ENCODE peak calls at places on chromosomes 11 and 22, in six cellular contexts. T is colonic mucosa, H is GM23248, I is cardiac muscle cell, K is spleen, Y is body of pancreas. Q is an unnamed sample.
A peak's percentile ranks its signal among the peaks of the same experiment; 100 is the strongest.

GRCh38 chr11:78926633-78927347 is 352.1 kb upstream of the NARS2 start:
- DNase-seq in K (no peak), T (no peak), I (no peak), H (peak; percentile 26), Y (no peak), Q (no peak)

GRCh38 chr11:66881436-66881835 is 24.6 kb downstream of the LRFN4 start:
- DNase-seq in I (no peak), Y (no peak), K (no peak), T (no peak), H (no peak), Q (no peak)

GRCh38 chr11:93845181-93846092 is 5.0 kb downstream of the VSTM5 start:
- DNase-seq in T (no peak), H (peak; percentile 20), Y (no peak), K (no peak), I (no peak), Q (no peak)

GRCh38 chr11:87180743-87181142 is 143.0 kb downstream of the TMEM135 start:
- DNase-seq in T (no peak), I (peak; percentile 73), H (peak; percentile 73), Y (no peak), K (no peak), Q (no peak)

GRCh38 chr11:107769189-107769588 is 57.3 kb upstream of the SLN start:
- DNase-seq in I (peak; percentile 39), T (no peak), K (no peak), Y (no peak), H (peak; percentile 85), Q (no peak)

GRCh38 chr11:26028294-26028954 is 303.5 kb upstream of the ANO3 start:
- DNase-seq in I (no peak), T (no peak), K (no peak), H (peak; percentile 57), Y (no peak), Q (no peak)

GRCh38 chr11:65213322-65214211 is 31.8 kb downstream of the CAPN1 start:
- DNase-seq in Y (no peak), H (no peak), K (peak; percentile 87), T (no peak), I (no peak), Q (no peak)

GRCh38 chr11:102293873-102294601 is 23.2 kb upstream of the BIRC3 start:
- DNase-seq in H (peak; percentile 79), I (peak; percentile 70), K (no peak), T (no peak), Y (no peak), Q (no peak)

GRCh38 chr11:128669491-128669890 is 24.4 kb upstream of the FLI1 start:
- DNase-seq in T (no peak), K (no peak), I (peak; percentile 80), Y (no peak), H (peak; percentile 82), Q (no peak)

GRCh38 chr11:2685051-2685450 is 14.7 kb downstream of the KCNQ1OT1 start:
- DNase-seq in I (no peak), H (no peak), Y (peak; percentile 2), K (peak; percentile 27), T (no peak), Q (no peak)

GRCh38 chr11:66119348-66120133 is 49.5 kb downstream of the PACS1 start:
- DNase-seq in Y (peak; percentile 50), K (no peak), I (peak; percentile 92), H (peak; percentile 80), T (no peak), Q (no peak)

GRCh38 chr11:46265764-46266163 is 11.7 kb upstream of the CREB3L1 start:
- DNase-seq in I (no peak), Y (no peak), K (peak; percentile 33), T (peak; percentile 58), H (no peak), Q (no peak)

GRCh38 chr22:20863356-20863755 is 4.5 kb downstream of the SNAP29 start:
- DNase-seq in T (no peak), H (no peak), I (no peak), Y (no peak), K (no peak), Q (no peak)

GRCh38 chr11:105046898-105047579 is 1.9 kb upstream of the CARD16 start:
- DNase-seq in K (no peak), H (peak; percentile 96), T (peak; percentile 46), Y (no peak), I (peak; percentile 87), Q (no peak)

GRCh38 chr11:12474871-12475270 is 97.5 kb downstream of the PARVA start:
- DNase-seq in T (no peak), K (no peak), Y (no peak), I (no peak), H (no peak), Q (no peak)

GRCh38 chr11:35483131-35483800 is 42.1 kb downstream of the PAMR1 start:
- DNase-seq in H (peak; percentile 76), Y (no peak), T (no peak), I (peak; percentile 25), K (no peak), Q (no peak)

GRCh38 chr11:1297011-1297575 is 12.3 kb downstream of the TOLLIP start:
- DNase-seq in H (no peak), T (no peak), I (no peak), Y (peak; percentile 48), K (peak; percentile 64), Q (peak; percentile 3)

GRCh38 chr11:125923012-125923579 is 18.8 kb downstream of the DDX25 start:
- DNase-seq in Y (peak; percentile 71), H (peak; percentile 82), I (peak; percentile 80), K (no peak), T (peak; percentile 78), Q (peak; percentile 80)

GRCh38 chr22:49856343-49856742 is 2.7 kb downstream of the ZBED4 start:
- DNase-seq in H (no peak), K (no peak), T (no peak), Y (peak; percentile 44), I (no peak), Q (no peak)

GRCh38 chr22:41123151-41123550 is 30.8 kb downstream of the EP300 start:
- DNase-seq in K (no peak), H (no peak), T (no peak), Y (no peak), I (peak; percentile 27), Q (no peak)

GRCh38 chr11:128207861-128208321 is 379.5 kb downstream of the ETS1 start:
- DNase-seq in H (peak; percentile 85), Y (no peak), T (no peak), I (peak; percentile 99), K (no peak), Q (no peak)

GRCh38 chr11:18383388-18384156 is 10.8 kb upstream of the LDHA start:
- DNase-seq in K (peak; percentile 87), I (peak; percentile 89), H (peak; percentile 100), T (peak; percentile 90), Y (peak; percentile 69), Q (no peak)

GRCh38 chr11:121293276-121293569 is 652 bp downstream of the SC5D start:
- DNase-seq in K (no peak), I (peak; percentile 51), T (no peak), Y (no peak), H (peak; percentile 67), Q (no peak)

GRCh38 chr11:100578966-100579365 is 108.1 kb upstream of the ARHGAP42 start:
- DNase-seq in T (no peak), K (no peak), I (peak; percentile 13), H (peak; percentile 22), Y (no peak), Q (no peak)

GRCh38 chr11:3218483-3219280 is at the start of gene MRGPRG:
- DNase-seq in K (peak; percentile 61), I (no peak), Y (peak; percentile 3), T (no peak), H (no peak), Q (peak; percentile 6)

GRCh38 chr11:2575611-2576051 is 124.2 kb downstream of the KCNQ1OT1 start:
- DNase-seq in T (peak; percentile 50), Y (peak; percentile 4), I (no peak), K (peak; percentile 58), H (no peak), Q (no peak)

GRCh38 chr11:45233121-45233803 is 52.9 kb downstream of the SYT13 start:
- DNase-seq in Y (peak; percentile 78), K (peak; percentile 85), H (peak; percentile 68), I (peak; percentile 74), T (peak; percentile 71), Q (peak; percentile 34)

GRCh38 chr11:47052576-47052975 is 116.0 kb downstream of the CSTPP1 start:
- DNase-seq in T (no peak), H (no peak), K (no peak), I (no peak), Y (no peak), Q (no peak)

GRCh38 chr11:103735497-103736032 is 300.9 kb upstream of the DDI1 start:
- DNase-seq in Y (no peak), I (no peak), K (no peak), T (no peak), H (peak; percentile 40), Q (no peak)

GRCh38 chr11:134469627-134470026 is 57.6 kb upstream of the B3GAT1 start:
- DNase-seq in Y (no peak), H (no peak), K (no peak), I (no peak), T (no peak), Q (no peak)

GRCh38 chr11:71913716-71914115 is 14.7 kb downstream of the XNDC1N start:
- DNase-seq in T (no peak), I (no peak), K (no peak), H (peak; percentile 34), Y (no peak), Q (no peak)

DNA sequence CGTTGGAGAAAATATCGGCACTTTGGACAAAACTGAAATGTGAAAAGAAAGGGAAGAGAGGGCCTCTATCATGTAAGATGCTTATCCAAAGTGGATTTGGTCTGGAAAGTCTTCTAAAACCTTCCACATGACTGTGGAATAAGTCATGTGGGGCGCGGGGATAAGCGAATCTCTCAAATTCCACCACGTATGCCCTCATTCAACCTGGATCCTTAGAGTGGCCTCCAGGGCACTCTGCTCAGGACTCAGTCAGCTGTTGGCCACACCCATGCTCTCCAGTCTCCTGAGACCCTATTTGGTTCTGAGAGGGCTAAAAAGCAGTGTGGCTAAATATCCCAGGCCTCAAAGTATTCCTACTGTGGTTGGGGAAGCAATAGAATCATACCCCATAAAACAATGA is 2.0 kb upstream of the TIMP3 start:
- DNase-seq in T (no peak), K (no peak), H (no peak), I (no peak), Y (no peak), Q (no peak)
- H3K4me3 ChIP-seq in T (no peak overlapping the region), K (no peak overlapping the region), H (no peak overlapping the region), I (no peak overlapping the region), Y (no peak overlapping the region), Q (no peak overlapping the region)

DNA sequence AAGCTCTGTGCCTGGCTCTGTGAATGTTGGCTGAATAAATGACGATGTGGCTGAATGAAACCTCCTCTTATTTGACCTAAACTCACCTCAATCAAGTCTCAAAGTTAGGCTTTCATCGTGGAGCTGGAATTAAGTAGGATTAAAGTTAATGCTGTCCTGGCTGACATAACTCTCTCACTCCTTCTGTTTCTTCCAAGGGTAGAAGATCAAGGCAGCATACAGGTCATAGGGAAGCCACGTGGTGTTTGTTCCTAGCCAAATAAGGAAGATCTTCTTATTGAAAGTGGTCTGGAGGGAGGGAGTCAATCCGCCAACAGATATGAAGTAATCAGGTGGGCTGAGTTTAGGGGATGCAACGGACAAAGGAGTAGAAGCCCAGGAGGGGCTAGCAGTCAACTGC is 59.5 kb downstream of the TRIM29 start:
- DNase-seq in I (no peak), Y (no peak), T (no peak), K (no peak), H (no peak), Q (no peak)
- H3K4me1 ChIP-seq in I (no peaks in the 10 kb centered on the region), Y (no peaks in the 10 kb centered on the region), T (no peaks in the 10 kb centered on the region), K (no peaks in the 10 kb centered on the region), H (no peaks in the 10 kb centered on the region), Q (no peaks in the 10 kb centered on the region)

GRCh38 chr11:115627071-115627470 is 122.9 kb upstream of the CADM1 start:
- DNase-seq in I (no peak), H (no peak), Y (no peak), K (no peak), T (no peak), Q (no peak)
- H3K36me3 ChIP-seq in I (no peaks in the 10 kb centered on the region), H (no peaks in the 10 kb centered on the region), Y (no peaks in the 10 kb centered on the region), K (no peaks in the 10 kb centered on the region), T (no peaks in the 10 kb centered on the region), Q (no peaks in the 10 kb centered on the region)

GRCh38 chr11:64060263-64060860 is 24.6 kb downstream of the FLRT1 start:
- DNase-seq in I (no peak), H (no peak), K (no peak), T (no peak), Y (no peak), Q (no peak)
- H3K4me3 ChIP-seq in I (peak overlapping the region; percentile 22), H (peak overlapping the region; percentile 75), K (no peak overlapping the region), T (peak overlapping the region; percentile 0), Y (no peak overlapping the region), Q (no peak overlapping the region)